ENCODE peak calls at places on chromosomes 7 and 10, in six cellular contexts. One of them, this sample, is unnamed.

GRCh38 chr10:42428534-42428933 is 209.8 kb downstream of the ZNF33B start:
- DNase-seq in HepG2: peak
- DNase-seq in heart right ventricle: no peak
- DNase-seq in endothelial cell: no peak
- DNase-seq in retinal pigment epithelial cell: no peak
- DNase-seq in GM12865: no peak
- DNase-seq in this sample: peak

GRCh38 chr7:41617987-41618386 is 84.9 kb downstream of the INHBA start:
- DNase-seq in retinal pigment epithelial cell: no peak
- DNase-seq in HepG2: no peak
- DNase-seq in GM12865: no peak
- DNase-seq in endothelial cell: no peak
- DNase-seq in heart right ventricle: no peak
- DNase-seq in this sample: no peak

GRCh38 chr7:32163911-32164310 is 93.7 kb upstream of the PDE1C start:
- DNase-seq in HepG2: no peak
- DNase-seq in GM12865: no peak
- DNase-seq in heart right ventricle: no peak
- DNase-seq in endothelial cell: no peak
- DNase-seq in retinal pigment epithelial cell: no peak
- DNase-seq in this sample: no peak

GRCh38 chr10:72480861-72481260 is 126.1 kb upstream of the DNAJB12 start:
- DNase-seq in retinal pigment epithelial cell: no peak
- DNase-seq in heart right ventricle: no peak
- DNase-seq in GM12865: no peak
- DNase-seq in endothelial cell: no peak
- DNase-seq in HepG2: no peak
- DNase-seq in this sample: no peak

GRCh38 chr10:21055339-21056135 is 158.4 kb upstream of the NEBL start:
- DNase-seq in heart right ventricle: no peak
- DNase-seq in retinal pigment epithelial cell: no peak
- DNase-seq in endothelial cell: no peak
- DNase-seq in HepG2: no peak
- DNase-seq in GM12865: peak
- DNase-seq in this sample: no peak

GRCh38 chr10:113232928-113233511 is 283.0 kb downstream of the TCF7L2 start:
- DNase-seq in heart right ventricle: no peak
- DNase-seq in HepG2: no peak
- DNase-seq in retinal pigment epithelial cell: no peak
- DNase-seq in endothelial cell: no peak
- DNase-seq in GM12865: peak
- DNase-seq in this sample: peak

GRCh38 chr10:130259380-130259779 is 123.2 kb downstream of the GLRX3 start:
- DNase-seq in heart right ventricle: no peak
- DNase-seq in endothelial cell: no peak
- DNase-seq in retinal pigment epithelial cell: no peak
- DNase-seq in HepG2: no peak
- DNase-seq in GM12865: no peak
- DNase-seq in this sample: no peak

GRCh38 chr10:34655286-34656170 is 159.6 kb downstream of the PARD3 start:
- DNase-seq in endothelial cell: peak
- DNase-seq in GM12865: peak
- DNase-seq in retinal pigment epithelial cell: no peak
- DNase-seq in HepG2: peak
- DNase-seq in heart right ventricle: peak
- DNase-seq in this sample: peak

GRCh38 chr10:77919713-77920108 is 6.8 kb downstream of the DLG5 start:
- DNase-seq in heart right ventricle: no peak
- DNase-seq in GM12865: no peak
- DNase-seq in retinal pigment epithelial cell: no peak
- DNase-seq in HepG2: peak
- DNase-seq in endothelial cell: no peak
- DNase-seq in this sample: no peak

GRCh38 chr10:125041856-125042506 is 100.1 kb downstream of the ZRANB1 start:
- DNase-seq in heart right ventricle: no peak
- DNase-seq in endothelial cell: no peak
- DNase-seq in GM12865: no peak
- DNase-seq in retinal pigment epithelial cell: no peak
- DNase-seq in HepG2: no peak
- DNase-seq in this sample: no peak

GRCh38 chr7:130157700-130158099 is 47.5 kb downstream of the TMEM209 start:
- DNase-seq in GM12865: no peak
- DNase-seq in heart right ventricle: no peak
- DNase-seq in endothelial cell: no peak
- DNase-seq in retinal pigment epithelial cell: no peak
- DNase-seq in HepG2: no peak
- DNase-seq in this sample: no peak

GRCh38 chr7:129882531-129882930 is 70.2 kb downstream of the UBE2H start:
- DNase-seq in HepG2: no peak
- DNase-seq in retinal pigment epithelial cell: no peak
- DNase-seq in GM12865: no peak
- DNase-seq in heart right ventricle: no peak
- DNase-seq in endothelial cell: no peak
- DNase-seq in this sample: no peak

GRCh38 chr10:59621771-59622170 is 87.9 kb downstream of the SLC16A9 start:
- DNase-seq in HepG2: no peak
- DNase-seq in endothelial cell: no peak
- DNase-seq in heart right ventricle: no peak
- DNase-seq in GM12865: no peak
- DNase-seq in retinal pigment epithelial cell: no peak
- DNase-seq in this sample: no peak

GRCh38 chr10:24721254-24722106 is 2.2 kb downstream of the ARHGAP21 start:
- DNase-seq in endothelial cell: peak
- DNase-seq in HepG2: no peak
- DNase-seq in GM12865: no peak
- DNase-seq in retinal pigment epithelial cell: no peak
- DNase-seq in heart right ventricle: peak
- DNase-seq in this sample: no peak

GRCh38 chr10:116111483-116112095 is 161.4 kb downstream of the GFRA1 start:
- DNase-seq in retinal pigment epithelial cell: no peak
- DNase-seq in HepG2: no peak
- DNase-seq in endothelial cell: no peak
- DNase-seq in heart right ventricle: no peak
- DNase-seq in GM12865: no peak
- DNase-seq in this sample: no peak

GRCh38 chr7:45890902-45891461 is 2.7 kb downstream of the IGFBP1 start:
- DNase-seq in heart right ventricle: no peak
- DNase-seq in retinal pigment epithelial cell: no peak
- DNase-seq in endothelial cell: no peak
- DNase-seq in HepG2: peak
- DNase-seq in GM12865: peak
- DNase-seq in this sample: peak

GRCh38 chr7:48244902-48245301 is 73.6 kb downstream of the ABCA13 start:
- DNase-seq in endothelial cell: no peak
- DNase-seq in GM12865: no peak
- DNase-seq in retinal pigment epithelial cell: no peak
- DNase-seq in HepG2: no peak
- DNase-seq in heart right ventricle: peak
- DNase-seq in this sample: peak

GRCh38 chr7:151850484-151851159 is 26.3 kb downstream of the PRKAG2 start:
- DNase-seq in GM12865: no peak
- DNase-seq in retinal pigment epithelial cell: no peak
- DNase-seq in heart right ventricle: no peak
- DNase-seq in endothelial cell: no peak
- DNase-seq in HepG2: no peak
- DNase-seq in this sample: peak

GRCh38 chr7:94394058-94394398 is 667 bp upstream of the COL1A2 start:
- DNase-seq in GM12865: no peak
- DNase-seq in endothelial cell: peak
- DNase-seq in HepG2: no peak
- DNase-seq in heart right ventricle: peak
- DNase-seq in retinal pigment epithelial cell: no peak
- DNase-seq in this sample: no peak

GRCh38 chr10:130766716-130767115 is 544.8 kb downstream of the TCERG1L start:
- DNase-seq in retinal pigment epithelial cell: no peak
- DNase-seq in HepG2: no peak
- DNase-seq in GM12865: no peak
- DNase-seq in heart right ventricle: no peak
- DNase-seq in endothelial cell: no peak
- DNase-seq in this sample: no peak

GRCh38 chr10:73979428-73980407 is 18.2 kb upstream of the VCL start:
- DNase-seq in HepG2: no peak
- DNase-seq in GM12865: no peak
- DNase-seq in retinal pigment epithelial cell: no peak
- DNase-seq in heart right ventricle: no peak
- DNase-seq in endothelial cell: no peak
- DNase-seq in this sample: peak

GRCh38 chr10:132354356-132355094 is 22.5 kb downstream of the LRRC27 start:
- DNase-seq in retinal pigment epithelial cell: no peak
- DNase-seq in GM12865: no peak
- DNase-seq in HepG2: no peak
- DNase-seq in heart right ventricle: no peak
- DNase-seq in endothelial cell: no peak
- DNase-seq in this sample: no peak

DNA sequence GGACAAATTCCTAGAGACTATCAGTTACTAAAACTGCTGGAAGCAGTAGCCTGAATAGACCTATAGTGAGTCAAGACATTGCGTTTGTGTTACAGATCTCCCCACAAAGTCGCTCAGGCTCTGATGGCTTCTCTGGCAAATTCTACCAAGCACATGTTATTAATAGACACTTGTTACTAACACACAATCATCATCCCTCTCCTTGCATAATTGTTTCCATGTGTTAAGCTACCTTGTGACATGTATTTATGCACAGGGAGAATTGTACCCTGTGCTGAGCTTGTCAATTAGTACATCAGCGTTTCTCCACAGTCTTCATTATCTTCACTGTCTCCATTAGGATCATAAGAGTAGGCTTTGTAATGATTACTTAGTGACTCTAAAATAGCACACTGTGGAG is 31.2 kb downstream of the DYNC2I1 start:
- DNase-seq in heart right ventricle: no peak
- DNase-seq in GM12865: no peak
- DNase-seq in retinal pigment epithelial cell: no peak
- DNase-seq in HepG2: no peak
- DNase-seq in endothelial cell: no peak
- DNase-seq in this sample: no peak
- TF ChIP-seq CTCF in heart right ventricle: no peak
- TF ChIP-seq CTCF in GM12865: no peak
- TF ChIP-seq CTCF in retinal pigment epithelial cell: no peak
- TF ChIP-seq CTCF in HepG2: no peak
- TF ChIP-seq CTCF in endothelial cell: no peak
- TF ChIP-seq CTCF in this sample: no peak

GRCh38 chr7:128037081-128037480 is 5.8 kb upstream of the LRRC4 start:
- DNase-seq in retinal pigment epithelial cell: no peak
- DNase-seq in endothelial cell: no peak
- DNase-seq in HepG2: no peak
- DNase-seq in GM12865: no peak
- DNase-seq in heart right ventricle: no peak
- DNase-seq in this sample: no peak

GRCh38 chr7:128037880-128038619 is 6.8 kb upstream of the LRRC4 start:
- DNase-seq in retinal pigment epithelial cell: no peak
- DNase-seq in HepG2: no peak
- DNase-seq in endothelial cell: no peak
- DNase-seq in heart right ventricle: no peak
- DNase-seq in GM12865: no peak
- DNase-seq in this sample: no peak

GRCh38 chr7:128034830-128035229 is 3.6 kb upstream of the LRRC4 start:
- DNase-seq in endothelial cell: no peak
- DNase-seq in heart right ventricle: no peak
- DNase-seq in GM12865: no peak
- DNase-seq in retinal pigment epithelial cell: no peak
- DNase-seq in HepG2: no peak
- DNase-seq in this sample: no peak

GRCh38 chr7:128036226-128036940 is 5.1 kb upstream of the LRRC4 start:
- DNase-seq in heart right ventricle: no peak
- DNase-seq in HepG2: no peak
- DNase-seq in retinal pigment epithelial cell: no peak
- DNase-seq in GM12865: peak
- DNase-seq in endothelial cell: no peak
- DNase-seq in this sample: no peak

DNA sequence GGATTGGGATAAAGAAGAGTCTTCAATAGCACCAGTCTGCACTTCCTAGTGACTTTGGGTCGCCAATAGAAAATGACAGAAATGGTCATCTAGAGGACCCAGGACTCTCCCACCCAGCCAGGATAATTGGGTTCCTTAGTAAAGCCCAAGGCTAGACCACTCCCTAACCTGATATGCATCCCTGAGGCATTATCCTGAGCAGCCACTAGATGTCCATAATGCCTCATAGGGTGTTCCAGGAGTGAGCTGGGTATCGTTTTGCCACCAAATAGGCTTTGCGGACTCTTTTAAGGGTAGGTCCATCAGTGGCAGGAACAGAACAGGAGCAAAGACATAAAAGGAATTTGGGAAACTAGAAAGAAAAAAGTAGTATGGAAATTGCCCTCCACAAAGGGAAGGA is 4.5 kb upstream of the LRRC4 start:
- DNase-seq in HepG2: peak
- DNase-seq in heart right ventricle: no peak
- DNase-seq in retinal pigment epithelial cell: no peak
- DNase-seq in GM12865: no peak
- DNase-seq in endothelial cell: no peak
- DNase-seq in this sample: peak
- TF ChIP-seq CTCF in HepG2: peak
- TF ChIP-seq CTCF in heart right ventricle: peak
- TF ChIP-seq CTCF in retinal pigment epithelial cell: peak
- TF ChIP-seq CTCF in GM12865: peak
- TF ChIP-seq CTCF in endothelial cell: no peak
- TF ChIP-seq CTCF in this sample: peak

DNA sequence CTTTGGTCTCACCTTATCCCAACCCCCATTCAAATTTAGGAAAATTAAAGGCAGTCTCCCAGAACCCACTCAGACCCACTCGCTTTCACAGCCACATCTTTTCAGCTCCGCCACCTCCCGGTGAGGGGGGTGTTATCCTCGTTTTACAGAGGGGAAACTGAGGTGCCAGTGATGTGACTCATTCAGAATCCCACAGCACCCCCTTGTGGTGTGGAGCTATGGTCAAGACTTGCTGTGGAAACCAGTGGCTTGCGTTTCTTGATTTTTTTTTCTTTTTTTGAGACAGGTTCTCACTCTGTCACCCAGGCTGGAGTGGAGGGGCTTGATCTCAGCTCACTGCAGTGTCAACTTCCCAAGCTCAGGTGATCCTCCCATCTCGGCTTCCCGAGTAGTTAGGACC is 27.6 kb downstream of the SLC35G1 start:
- DNase-seq in endothelial cell: peak
- DNase-seq in GM12865: peak
- DNase-seq in heart right ventricle: no peak
- DNase-seq in HepG2: no peak
- DNase-seq in retinal pigment epithelial cell: no peak
- DNase-seq in this sample: peak
- TF ChIP-seq CTCF in endothelial cell: peak
- TF ChIP-seq CTCF in GM12865: peak
- TF ChIP-seq CTCF in heart right ventricle: peak
- TF ChIP-seq CTCF in HepG2: peak
- TF ChIP-seq CTCF in retinal pigment epithelial cell: peak
- TF ChIP-seq CTCF in this sample: peak

GRCh38 chr10:90779573-90779972 is 78.3 kb downstream of the HTR7 start:
- DNase-seq in HepG2: peak
- DNase-seq in heart right ventricle: no peak
- DNase-seq in GM12865: peak
- DNase-seq in retinal pigment epithelial cell: no peak
- DNase-seq in endothelial cell: no peak
- DNase-seq in this sample: peak
- TF ChIP-seq CTCF in HepG2: peak
- TF ChIP-seq CTCF in heart right ventricle: no peak
- TF ChIP-seq CTCF in GM12865: peak
- TF ChIP-seq CTCF in retinal pigment epithelial cell: peak
- TF ChIP-seq CTCF in endothelial cell: peak
- TF ChIP-seq CTCF in this sample: peak

This sample was measured in NB4.